ENCODE peak calls at places on chromosomes 12 and 14, in five cellular contexts. U is CD8-positive, alpha-beta T cell; T is PC-3; F is tibial artery; A is uterus. Q is an unnamed sample.

GRCh38 chr12:90004319-90005074 is 295.9 kb upstream of the ATP2B1 start:
- DNase-seq in T (no peak), U (no peak), F (no peak), A (no peak), Q (no peak)

GRCh38 chr14:30679032-30679431 is 56.9 kb downstream of the SCFD1 start:
- DNase-seq in U (no peak), A (no peak), F (no peak), T (no peak), Q (no peak)

GRCh38 chr14:71688576-71688975 is 243.7 kb upstream of the RGS6 start:
- DNase-seq in F (no peak), A (no peak), U (no peak), T (peak), Q (no peak)

GRCh38 chr14:58882577-58883018 is 244.8 kb downstream of the DACT1 start:
- DNase-seq in U (no peak), A (no peak), F (no peak), T (no peak), Q (no peak)

GRCh38 chr12:65195387-65196055 is 26.1 kb downstream of the LEMD3 start:
- DNase-seq in A (no peak), F (no peak), T (no peak), U (no peak), Q (no peak)

GRCh38 chr12:79174656-79175055 is 310.1 kb downstream of the SYT1 start:
- DNase-seq in T (peak), A (no peak), F (no peak), U (no peak), Q (no peak)

GRCh38 chr12:54017845-54018607 is 9.2 kb downstream of the HOXC8 start:
- DNase-seq in U (peak), A (peak), F (peak), T (peak), Q (no peak)

GRCh38 chr14:63478024-63478423 is 65.2 kb downstream of the PPP2R5E start:
- DNase-seq in A (no peak), F (no peak), U (no peak), T (no peak), Q (no peak)

GRCh38 chr12:3342051-3342450 is 149.0 kb upstream of the PRMT8 start:
- DNase-seq in T (peak), A (no peak), F (no peak), U (no peak), Q (peak)

GRCh38 chr12:46351138-46351537 is 21.4 kb downstream of the SLC38A2 start:
- DNase-seq in T (no peak), A (no peak), U (no peak), F (no peak), Q (no peak)

GRCh38 chr14:101273091-101273490 is 288.2 kb upstream of the DIO3 start:
- DNase-seq in A (no peak), T (no peak), F (no peak), U (no peak), Q (no peak)

GRCh38 chr12:62631531-62632520 is 165.2 kb downstream of the MON2 start:
- DNase-seq in A (peak), F (peak), T (no peak), U (no peak), Q (no peak)

DNA sequence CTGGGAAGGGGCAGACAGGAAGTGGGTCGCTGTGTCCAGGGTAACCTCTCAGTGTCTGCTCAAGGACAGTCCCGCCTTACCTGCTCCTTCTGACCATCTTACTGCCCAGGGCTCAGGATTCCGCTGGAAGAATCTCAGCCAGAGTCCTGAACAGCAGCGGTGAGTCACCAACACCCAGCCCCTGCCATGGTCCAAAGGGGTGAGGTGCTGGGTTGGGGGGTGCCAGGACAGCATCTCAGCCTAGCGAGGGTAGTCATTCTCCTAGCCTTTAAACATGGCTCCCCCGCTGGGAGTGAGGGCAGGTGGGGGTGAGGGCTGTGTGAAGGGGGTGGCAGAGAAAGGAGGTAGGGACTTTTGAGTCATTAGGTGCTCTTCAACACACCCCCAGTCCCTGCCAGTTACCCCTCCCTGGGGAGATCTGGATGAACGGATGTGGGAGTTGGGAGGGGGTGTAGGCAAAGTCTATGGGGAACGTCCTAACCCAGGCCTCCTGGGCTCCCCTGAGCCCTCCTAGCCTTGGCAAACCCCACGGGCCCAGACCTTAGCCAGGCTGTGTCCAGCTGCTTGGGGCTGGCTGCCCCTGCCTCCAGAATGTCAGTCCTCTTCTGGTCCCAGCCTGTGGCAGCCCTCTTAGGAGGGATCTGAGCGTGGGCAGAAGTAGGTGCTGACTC is 2.5 kb downstream of the TAMALIN start:
- DNase-seq in U (no peak), A (no peak), T (no peak), F (no peak), Q (no peak)
- H3K27ac ChIP-seq in U (no peak), A (peak), T (no peak), F (peak), Q (peak)

GRCh38 chr14:23831591-23831990 is 122.0 kb upstream of the DHRS4 start:
- DNase-seq in F (no peak), T (no peak), A (no peak), U (no peak), Q (no peak)

GRCh38 chr14:23827100-23827892 is 126.3 kb upstream of the DHRS4 start:
- DNase-seq in A (no peak), F (no peak), T (no peak), U (no peak), Q (no peak)

GRCh38 chr14:23828001-23828400 is 125.6 kb upstream of the DHRS4 start:
- DNase-seq in F (no peak), U (no peak), T (no peak), A (no peak), Q (no peak)

GRCh38 chr14:23829736-23830474 is 123.7 kb upstream of the DHRS4 start:
- DNase-seq in A (no peak), U (no peak), T (peak), F (no peak), Q (no peak)

GRCh38 chr14:23828611-23829010 is 125.0 kb upstream of the DHRS4 start:
- DNase-seq in U (no peak), T (no peak), A (no peak), F (no peak), Q (no peak)
- H3K27ac ChIP-seq in U (no peak), T (no peak), A (no peak), F (no peak), Q (no peak)

GRCh38 chr12:123986374-123986920 is 13.4 kb downstream of the ZNF664 start:
- DNase-seq in F (no peak), U (no peak), A (no peak), T (no peak), Q (no peak)
- H3K27ac ChIP-seq in F (no peak), U (no peak), A (no peak), T (no peak), Q (no peak)

GRCh38 chr12:118374126-118374725 is 1.5 kb upstream of the TAOK3 start:
- DNase-seq in F (no peak), U (no peak), A (no peak), T (no peak), Q (no peak)

GRCh38 chr12:118375348-118375747 is 1.0 kb upstream of the SUDS3 start:
- DNase-seq in F (no peak), T (no peak), U (no peak), A (no peak), Q (no peak)

GRCh38 chr12:118373628-118374027 is 921 bp upstream of the TAOK3 start:
- DNase-seq in T (no peak), F (no peak), U (no peak), A (no peak), Q (no peak)

GRCh38 chr12:118376089-118377004 is at the start of gene SUDS3:
- DNase-seq in A (peak), F (peak), U (peak), T (peak), Q (peak)

DNA sequence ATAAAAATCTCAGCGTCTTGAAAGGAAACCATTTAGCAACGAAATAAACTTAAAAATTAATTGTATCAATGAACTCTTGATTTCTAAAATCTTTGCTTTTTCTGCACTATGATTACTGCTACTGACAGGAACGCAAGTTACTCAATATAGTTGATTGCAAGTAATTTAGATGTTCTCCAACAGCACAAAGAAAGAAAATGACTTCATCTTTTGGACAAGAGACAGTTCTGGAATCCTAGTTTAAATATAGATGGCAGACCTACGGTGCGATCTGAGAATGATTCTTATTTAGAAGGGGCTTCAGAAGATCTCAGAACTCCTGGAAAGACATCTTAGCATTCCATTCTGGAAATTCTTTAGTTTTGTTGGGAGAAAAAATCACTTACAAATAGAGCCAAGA is 1.4 kb upstream of the SUDS3 start:
- DNase-seq in A (no peak), T (no peak), U (no peak), F (no peak), Q (no peak)
- H3K27ac ChIP-seq in A (peak), T (no peak), U (no peak), F (peak), Q (no peak)

DNA sequence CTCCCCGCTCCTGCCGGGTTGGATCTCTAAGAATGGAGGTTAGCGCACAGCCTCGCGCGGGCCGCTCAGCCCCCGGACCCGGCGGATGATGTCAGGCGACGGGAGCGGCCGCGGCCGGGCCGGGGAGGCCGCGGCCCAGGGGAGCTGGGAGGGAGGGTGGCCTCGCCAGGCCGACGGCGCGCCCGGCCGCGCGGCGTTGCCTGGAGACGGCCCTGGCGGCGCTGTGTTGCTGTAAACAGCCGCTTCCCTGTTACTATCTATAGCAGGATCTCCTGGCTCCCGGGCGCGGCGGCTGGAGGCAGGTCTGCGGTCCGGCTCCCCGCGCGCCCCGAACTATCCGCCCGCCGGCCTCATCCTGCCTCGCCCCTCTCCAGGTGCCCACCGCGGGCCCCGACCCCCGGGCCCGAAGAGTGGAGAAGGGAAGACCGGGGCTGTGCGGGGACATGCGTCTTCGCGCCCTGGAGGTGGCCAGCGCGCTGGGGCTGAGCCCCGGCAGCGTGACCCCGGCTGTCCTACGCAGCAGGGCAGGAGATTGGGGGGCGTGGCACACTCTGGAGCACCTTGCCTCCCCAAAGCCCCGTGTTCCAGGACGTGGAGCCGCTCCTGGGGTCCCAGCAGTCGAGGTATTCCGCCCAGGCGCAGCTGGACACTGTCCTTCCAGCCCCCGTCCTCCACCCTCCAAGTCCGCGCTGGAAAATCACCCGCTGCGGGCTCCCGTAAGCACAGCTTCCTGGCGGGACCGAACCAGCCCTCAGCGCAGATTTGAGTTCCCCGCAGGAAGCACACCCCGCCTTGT is 1.4 kb upstream of the FOS start:
- DNase-seq in A (peak), T (peak), F (peak), U (peak), Q (peak)
- H3K27ac ChIP-seq in A (peak), T (peak), F (peak), U (peak), Q (peak)

GRCh38 chr12:6364037-6364360 is 11.4 kb downstream of the SCNN1A start:
- DNase-seq in A (no peak), U (no peak), T (peak), F (no peak), Q (no peak)
- H3K27ac ChIP-seq in A (peak), U (peak), T (peak), F (peak), Q (peak)